ENCODE peak calls at places on chromosome 15, in four cellular contexts. L, Y, K and W are unnamed samples.

GRCh38 chr15:69107025-69107620 is 53.3 kb upstream of the GLCE start:
- DNase-seq in L (no peak), Y (no peak), K (no peak), W (no peak)

GRCh38 chr15:35181538-35181937 is 96.4 kb upstream of the NANOGP8 start:
- DNase-seq in L (no peak), Y (no peak), K (no peak), W (no peak)

GRCh38 chr15:92958105-92958504 is 58.0 kb downstream of the CHD2 start:
- DNase-seq in L (no peak), Y (no peak), K (no peak), W (no peak)

GRCh38 chr15:73002509-73002908 is 49.8 kb upstream of the NEO1 start:
- DNase-seq in L (no peak), Y (no peak), K (no peak), W (no peak)

GRCh38 chr15:89346516-89346915 is 11.9 kb upstream of the POLG start:
- DNase-seq in L (no peak), Y (no peak), K (peak), W (no peak)

GRCh38 chr15:70096215-70096974 is 1.3 kb downstream of the TLE3 start:
- DNase-seq in L (peak), Y (peak), K (no peak), W (peak)

GRCh38 chr15:39919396-39919739 is 698 bp downstream of the GPR176 start:
- DNase-seq in L (peak), Y (no peak), K (peak), W (no peak)

GRCh38 chr15:69126054-69126469 is 34.4 kb upstream of the GLCE start:
- DNase-seq in L (no peak), Y (peak), K (no peak), W (no peak)

GRCh38 chr15:87623832-87624231 is 632.7 kb downstream of the NTRK3 start:
- DNase-seq in L (no peak), Y (no peak), K (peak), W (no peak)

GRCh38 chr15:88982946-88983342 is 69.8 kb upstream of the MFGE8 start:
- DNase-seq in L (no peak), Y (no peak), K (no peak), W (no peak)

GRCh38 chr15:22966321-22967083 is 13.7 kb downstream of the CYFIP1 start:
- DNase-seq in L (no peak), Y (no peak), K (no peak), W (no peak)

GRCh38 chr15:33722005-33722672 is 246.2 kb upstream of the CHRM5 start:
- DNase-seq in L (no peak), Y (no peak), K (no peak), W (no peak)

GRCh38 chr15:66211670-66212455 is 41.7 kb downstream of the MEGF11 start:
- DNase-seq in L (no peak), Y (no peak), K (no peak), W (no peak)

GRCh38 chr15:90883971-90884718 is at the start of gene FES:
- DNase-seq in L (peak), Y (peak), K (peak), W (peak)

GRCh38 chr15:62895905-62896316 is 146.6 kb upstream of the TPM1 start:
- DNase-seq in L (no peak), Y (no peak), K (no peak), W (no peak)

GRCh38 chr15:60701261-60702019 is 222.5 kb upstream of the ICE2 start:
- DNase-seq in L (no peak), Y (no peak), K (no peak), W (no peak)

GRCh38 chr15:32700501-32701150 is 17.2 kb upstream of the GREM1 start:
- DNase-seq in L (no peak), Y (no peak), K (no peak), W (no peak)

GRCh38 chr15:97224191-97224641 is 736.3 kb upstream of the ARRDC4 start:
- DNase-seq in L (no peak), Y (no peak), K (no peak), W (no peak)

GRCh38 chr15:79601376-79601775 is 169.2 kb downstream of the MINAR1 start:
- DNase-seq in L (no peak), Y (no peak), K (no peak), W (no peak)

GRCh38 chr15:74265046-74265639 is 29.0 kb downstream of the CCDC33 start:
- DNase-seq in L (peak), Y (no peak), K (peak), W (peak)

GRCh38 chr15:46525984-46526725 is 891.3 kb downstream of the SQOR start:
- DNase-seq in L (no peak), Y (no peak), K (no peak), W (no peak)

GRCh38 chr15:75067123-75067854 is 43.9 kb downstream of the PPCDC start:
- DNase-seq in L (no peak), Y (peak), K (no peak), W (no peak)

GRCh38 chr15:88242586-88242985 is 14.0 kb downstream of the NTRK3 start:
- DNase-seq in L (no peak), Y (no peak), K (no peak), W (no peak)

GRCh38 chr15:69793783-69794451 is 303.8 kb downstream of the TLE3 start:
- DNase-seq in L (no peak), Y (no peak), K (no peak), W (no peak)

GRCh38 chr15:89472785-89473256 is 23.6 kb downstream of the RHCG start:
- DNase-seq in L (peak), Y (no peak), K (peak), W (peak)

GRCh38 chr15:66433726-66434125 is 47.0 kb downstream of the MAP2K1 start:
- DNase-seq in L (no peak), Y (no peak), K (no peak), W (no peak)

GRCh38 chr15:86591994-86592746 is 512.5 kb downstream of the AGBL1 start:
- DNase-seq in L (no peak), Y (no peak), K (no peak), W (no peak)